ENCODE peak calls at places on chromosomes 3 and 15, in five cellular contexts. Y is SK-N-MC; N is stimulated activated CD8-positive, alpha-beta memory T cell treated with anti-CD3 and anti-CD28 coated beads, Interleukin-15, amount 100 ng/mL, for 1 hour; H is glutamatergic neuron; U is NCI-H345. W is an unnamed sample.

GRCh38 chr3:11509175-11510000 is 134.3 kb downstream of the VGLL4 start:
- DNase-seq in Y (no peak), N (no peak), H (peak), U (peak), W (peak)

GRCh38 chr3:10373686-10374261 is 52.9 kb upstream of the SEC13 start:
- DNase-seq in Y (no peak), N (no peak), H (no peak), U (no peak), W (no peak)

GRCh38 chr15:76336254-76337046 is at the start of gene ISL2:
- DNase-seq in Y (peak), N (no peak), H (peak), U (peak), W (peak)

GRCh38 chr3:133451309-133451708 is 51.5 kb downstream of the BFSP2 start:
- DNase-seq in Y (no peak), N (no peak), H (no peak), U (no peak), W (no peak)

GRCh38 chr3:19937459-19938362 is 3.7 kb upstream of the EFHB start:
- DNase-seq in Y (no peak), N (no peak), H (no peak), U (no peak), W (no peak)

GRCh38 chr15:27454281-27455060 is 483.5 kb downstream of the GABRG3 start:
- DNase-seq in Y (no peak), N (no peak), H (no peak), U (peak), W (no peak)

GRCh38 chr3:9280477-9281219 is 31.2 kb upstream of the SRGAP3 start:
- DNase-seq in Y (no peak), N (no peak), H (no peak), U (peak), W (no peak)

GRCh38 chr15:63250312-63250965 is 27.0 kb upstream of the APH1B start:
- DNase-seq in Y (no peak), N (no peak), H (no peak), U (no peak), W (no peak)

GRCh38 chr3:187169231-187169960 is 27.9 kb upstream of the RTP1 start:
- DNase-seq in Y (no peak), N (no peak), H (no peak), U (no peak), W (no peak)

GRCh38 chr3:19972056-19972455 is 25.2 kb downstream of the RAB5A start:
- DNase-seq in Y (no peak), N (no peak), H (no peak), U (no peak), W (no peak)

GRCh38 chr15:64013179-64014043 is 32.9 kb downstream of the DAPK2 start:
- DNase-seq in Y (no peak), N (no peak), H (no peak), U (no peak), W (no peak)

GRCh38 chr3:134630506-134630905 is 20.3 kb downstream of the KY start:
- DNase-seq in Y (no peak), N (no peak), H (no peak), U (no peak), W (no peak)

GRCh38 chr3:197428961-197429360 is 126.8 kb downstream of the BDH1 start:
- DNase-seq in Y (no peak), N (no peak), H (no peak), U (no peak), W (no peak)

GRCh38 chr15:90074023-90074422 is 28.2 kb downstream of the IDH2 start:
- DNase-seq in Y (no peak), N (no peak), H (no peak), U (no peak), W (no peak)

GRCh38 chr3:136547293-136547692 is 204.9 kb downstream of the STAG1 start:
- DNase-seq in Y (no peak), N (no peak), H (no peak), U (no peak), W (peak)

GRCh38 chr3:186257866-186258265 is 104.2 kb downstream of the DGKG start:
- DNase-seq in Y (no peak), N (no peak), H (no peak), U (no peak), W (no peak)

GRCh38 chr15:58273104-58273503 is 134.9 kb downstream of the AQP9 start:
- DNase-seq in Y (no peak), N (no peak), H (no peak), U (no peak), W (no peak)

GRCh38 chr15:93800805-93801204 is 430.6 kb upstream of the MCTP2 start:
- DNase-seq in Y (no peak), N (no peak), H (no peak), U (no peak), W (no peak)

GRCh38 chr3:195147649-195148121 is 123.3 kb downstream of the XXYLT1 start:
- DNase-seq in Y (no peak), N (no peak), H (no peak), U (no peak), W (no peak)

GRCh38 chr15:25852027-25852426 is 11.1 kb downstream of the ATP10A start:
- DNase-seq in Y (no peak), N (no peak), H (no peak), U (no peak), W (no peak)

W was measured in NCI-H1105 treated with DMSO at 0.1 percent for 48 hours.